ENCODE peak calls at places on chromosome 18, in six cellular contexts. One of them, this sample, is unnamed.

GRCh38 chr18:54957987-54958386 is 1.3 kb downstream of the CCDC68 start:
- DNase-seq in ELR: peak
- DNase-seq in activated T-helper 1 cell treated with Interleukin-2 at 50 U/mL for 16 hours: no peak
- DNase-seq in CD4-positive, alpha-beta T cell: no peak
- DNase-seq in stimulated activated naive CD8-positive, alpha-beta T cell treated with anti-CD3 and anti-CD28 coated beads, Interleukin-15, Interleukin-2, amounts not matched to agents 100 U/mL and 50 U/mL, for 24 hours: no peak
- DNase-seq in epithelial cell of proximal tubule: no peak
- DNase-seq in this sample: no peak

GRCh38 chr18:74935411-74935810 is 273.5 kb downstream of the PTGR3 start:
- DNase-seq in epithelial cell of proximal tubule: no peak
- DNase-seq in activated T-helper 1 cell treated with Interleukin-2 at 50 U/mL for 16 hours: no peak
- DNase-seq in CD4-positive, alpha-beta T cell: no peak
- DNase-seq in ELR: peak
- DNase-seq in stimulated activated naive CD8-positive, alpha-beta T cell treated with anti-CD3 and anti-CD28 coated beads, Interleukin-15, Interleukin-2, amounts not matched to agents 100 U/mL and 50 U/mL, for 24 hours: no peak
- DNase-seq in this sample: no peak

GRCh38 chr18:9720327-9720726 is 12.2 kb downstream of the RAB31 start:
- DNase-seq in ELR: no peak
- DNase-seq in activated T-helper 1 cell treated with Interleukin-2 at 50 U/mL for 16 hours: no peak
- DNase-seq in epithelial cell of proximal tubule: no peak
- DNase-seq in stimulated activated naive CD8-positive, alpha-beta T cell treated with anti-CD3 and anti-CD28 coated beads, Interleukin-15, Interleukin-2, amounts not matched to agents 100 U/mL and 50 U/mL, for 24 hours: no peak
- DNase-seq in CD4-positive, alpha-beta T cell: no peak
- DNase-seq in this sample: no peak

GRCh38 chr18:58997811-58998337 is 133.2 kb downstream of the ZNF532 start:
- DNase-seq in activated T-helper 1 cell treated with Interleukin-2 at 50 U/mL for 16 hours: no peak
- DNase-seq in CD4-positive, alpha-beta T cell: no peak
- DNase-seq in ELR: peak
- DNase-seq in epithelial cell of proximal tubule: no peak
- DNase-seq in stimulated activated naive CD8-positive, alpha-beta T cell treated with anti-CD3 and anti-CD28 coated beads, Interleukin-15, Interleukin-2, amounts not matched to agents 100 U/mL and 50 U/mL, for 24 hours: no peak
- DNase-seq in this sample: no peak

GRCh38 chr18:80196528-80197320 is 50.6 kb downstream of the PARD6G start:
- DNase-seq in CD4-positive, alpha-beta T cell: no peak
- DNase-seq in activated T-helper 1 cell treated with Interleukin-2 at 50 U/mL for 16 hours: no peak
- DNase-seq in ELR: peak
- DNase-seq in epithelial cell of proximal tubule: no peak
- DNase-seq in stimulated activated naive CD8-positive, alpha-beta T cell treated with anti-CD3 and anti-CD28 coated beads, Interleukin-15, Interleukin-2, amounts not matched to agents 100 U/mL and 50 U/mL, for 24 hours: no peak
- DNase-seq in this sample: no peak

GRCh38 chr18:25935356-25935755 is 155.1 kb downstream of the SS18 start:
- DNase-seq in stimulated activated naive CD8-positive, alpha-beta T cell treated with anti-CD3 and anti-CD28 coated beads, Interleukin-15, Interleukin-2, amounts not matched to agents 100 U/mL and 50 U/mL, for 24 hours: no peak
- DNase-seq in activated T-helper 1 cell treated with Interleukin-2 at 50 U/mL for 16 hours: no peak
- DNase-seq in epithelial cell of proximal tubule: no peak
- DNase-seq in CD4-positive, alpha-beta T cell: no peak
- DNase-seq in ELR: no peak
- DNase-seq in this sample: no peak

GRCh38 chr18:78977627-78978271 is 1.9 kb upstream of the SALL3 start:
- DNase-seq in activated T-helper 1 cell treated with Interleukin-2 at 50 U/mL for 16 hours: no peak
- DNase-seq in epithelial cell of proximal tubule: no peak
- DNase-seq in CD4-positive, alpha-beta T cell: no peak
- DNase-seq in ELR: no peak
- DNase-seq in stimulated activated naive CD8-positive, alpha-beta T cell treated with anti-CD3 and anti-CD28 coated beads, Interleukin-15, Interleukin-2, amounts not matched to agents 100 U/mL and 50 U/mL, for 24 hours: peak
- DNase-seq in this sample: no peak

GRCh38 chr18:61669320-61669719 is 223.5 kb downstream of the RNF152 start:
- DNase-seq in ELR: peak
- DNase-seq in stimulated activated naive CD8-positive, alpha-beta T cell treated with anti-CD3 and anti-CD28 coated beads, Interleukin-15, Interleukin-2, amounts not matched to agents 100 U/mL and 50 U/mL, for 24 hours: no peak
- DNase-seq in epithelial cell of proximal tubule: no peak
- DNase-seq in activated T-helper 1 cell treated with Interleukin-2 at 50 U/mL for 16 hours: no peak
- DNase-seq in CD4-positive, alpha-beta T cell: no peak
- DNase-seq in this sample: no peak

GRCh38 chr18:42025491-42025890 is 70.5 kb downstream of the PIK3C3 start:
- DNase-seq in epithelial cell of proximal tubule: no peak
- DNase-seq in activated T-helper 1 cell treated with Interleukin-2 at 50 U/mL for 16 hours: no peak
- DNase-seq in ELR: no peak
- DNase-seq in stimulated activated naive CD8-positive, alpha-beta T cell treated with anti-CD3 and anti-CD28 coated beads, Interleukin-15, Interleukin-2, amounts not matched to agents 100 U/mL and 50 U/mL, for 24 hours: no peak
- DNase-seq in CD4-positive, alpha-beta T cell: no peak
- DNase-seq in this sample: no peak

GRCh38 chr18:50079571-50080295 is 115.2 kb downstream of the MYO5B start:
- DNase-seq in CD4-positive, alpha-beta T cell: no peak
- DNase-seq in ELR: no peak
- DNase-seq in stimulated activated naive CD8-positive, alpha-beta T cell treated with anti-CD3 and anti-CD28 coated beads, Interleukin-15, Interleukin-2, amounts not matched to agents 100 U/mL and 50 U/mL, for 24 hours: no peak
- DNase-seq in epithelial cell of proximal tubule: no peak
- DNase-seq in activated T-helper 1 cell treated with Interleukin-2 at 50 U/mL for 16 hours: no peak
- DNase-seq in this sample: no peak

GRCh38 chr18:26549486-26550435 is 1.4 kb upstream of the KCTD1 start:
- DNase-seq in epithelial cell of proximal tubule: no peak
- DNase-seq in activated T-helper 1 cell treated with Interleukin-2 at 50 U/mL for 16 hours: no peak
- DNase-seq in CD4-positive, alpha-beta T cell: no peak
- DNase-seq in stimulated activated naive CD8-positive, alpha-beta T cell treated with anti-CD3 and anti-CD28 coated beads, Interleukin-15, Interleukin-2, amounts not matched to agents 100 U/mL and 50 U/mL, for 24 hours: peak
- DNase-seq in ELR: peak
- DNase-seq in this sample: peak

GRCh38 chr18:10160251-10160650 is 246.4 kb downstream of the VAPA start:
- DNase-seq in CD4-positive, alpha-beta T cell: no peak
- DNase-seq in ELR: no peak
- DNase-seq in stimulated activated naive CD8-positive, alpha-beta T cell treated with anti-CD3 and anti-CD28 coated beads, Interleukin-15, Interleukin-2, amounts not matched to agents 100 U/mL and 50 U/mL, for 24 hours: no peak
- DNase-seq in epithelial cell of proximal tubule: no peak
- DNase-seq in activated T-helper 1 cell treated with Interleukin-2 at 50 U/mL for 16 hours: no peak
- DNase-seq in this sample: no peak

GRCh38 chr18:67300498-67300897 is 216.0 kb downstream of the DSEL start:
- DNase-seq in ELR: peak
- DNase-seq in epithelial cell of proximal tubule: no peak
- DNase-seq in CD4-positive, alpha-beta T cell: no peak
- DNase-seq in stimulated activated naive CD8-positive, alpha-beta T cell treated with anti-CD3 and anti-CD28 coated beads, Interleukin-15, Interleukin-2, amounts not matched to agents 100 U/mL and 50 U/mL, for 24 hours: peak
- DNase-seq in activated T-helper 1 cell treated with Interleukin-2 at 50 U/mL for 16 hours: no peak
- DNase-seq in this sample: peak

GRCh38 chr18:31454066-31454708 is 6.6 kb downstream of the DSG3 start:
- DNase-seq in ELR: peak
- DNase-seq in stimulated activated naive CD8-positive, alpha-beta T cell treated with anti-CD3 and anti-CD28 coated beads, Interleukin-15, Interleukin-2, amounts not matched to agents 100 U/mL and 50 U/mL, for 24 hours: no peak
- DNase-seq in epithelial cell of proximal tubule: peak
- DNase-seq in activated T-helper 1 cell treated with Interleukin-2 at 50 U/mL for 16 hours: no peak
- DNase-seq in CD4-positive, alpha-beta T cell: no peak
- DNase-seq in this sample: no peak

GRCh38 chr18:68219274-68219673 is 495.6 kb downstream of the TMX3 start:
- DNase-seq in activated T-helper 1 cell treated with Interleukin-2 at 50 U/mL for 16 hours: no peak
- DNase-seq in ELR: no peak
- DNase-seq in CD4-positive, alpha-beta T cell: no peak
- DNase-seq in epithelial cell of proximal tubule: no peak
- DNase-seq in stimulated activated naive CD8-positive, alpha-beta T cell treated with anti-CD3 and anti-CD28 coated beads, Interleukin-15, Interleukin-2, amounts not matched to agents 100 U/mL and 50 U/mL, for 24 hours: no peak
- DNase-seq in this sample: no peak

GRCh38 chr18:23573948-23574431 is 12.3 kb downstream of the NPC1 start:
- DNase-seq in activated T-helper 1 cell treated with Interleukin-2 at 50 U/mL for 16 hours: no peak
- DNase-seq in epithelial cell of proximal tubule: peak
- DNase-seq in ELR: peak
- DNase-seq in stimulated activated naive CD8-positive, alpha-beta T cell treated with anti-CD3 and anti-CD28 coated beads, Interleukin-15, Interleukin-2, amounts not matched to agents 100 U/mL and 50 U/mL, for 24 hours: peak
- DNase-seq in CD4-positive, alpha-beta T cell: no peak
- DNase-seq in this sample: no peak

GRCh38 chr18:10142496-10143160 is 228.8 kb downstream of the VAPA start:
- DNase-seq in ELR: peak
- DNase-seq in CD4-positive, alpha-beta T cell: no peak
- DNase-seq in epithelial cell of proximal tubule: no peak
- DNase-seq in stimulated activated naive CD8-positive, alpha-beta T cell treated with anti-CD3 and anti-CD28 coated beads, Interleukin-15, Interleukin-2, amounts not matched to agents 100 U/mL and 50 U/mL, for 24 hours: no peak
- DNase-seq in activated T-helper 1 cell treated with Interleukin-2 at 50 U/mL for 16 hours: no peak
- DNase-seq in this sample: no peak

GRCh38 chr18:55446996-55447671 is 140.9 kb downstream of the TCF4 start:
- DNase-seq in CD4-positive, alpha-beta T cell: no peak
- DNase-seq in ELR: no peak
- DNase-seq in activated T-helper 1 cell treated with Interleukin-2 at 50 U/mL for 16 hours: no peak
- DNase-seq in stimulated activated naive CD8-positive, alpha-beta T cell treated with anti-CD3 and anti-CD28 coated beads, Interleukin-15, Interleukin-2, amounts not matched to agents 100 U/mL and 50 U/mL, for 24 hours: no peak
- DNase-seq in epithelial cell of proximal tubule: no peak
- DNase-seq in this sample: no peak

GRCh38 chr18:22194151-22194598 is 24.8 kb downstream of the GATA6 start:
- DNase-seq in stimulated activated naive CD8-positive, alpha-beta T cell treated with anti-CD3 and anti-CD28 coated beads, Interleukin-15, Interleukin-2, amounts not matched to agents 100 U/mL and 50 U/mL, for 24 hours: no peak
- DNase-seq in activated T-helper 1 cell treated with Interleukin-2 at 50 U/mL for 16 hours: no peak
- DNase-seq in epithelial cell of proximal tubule: no peak
- DNase-seq in ELR: no peak
- DNase-seq in CD4-positive, alpha-beta T cell: no peak
- DNase-seq in this sample: no peak

GRCh38 chr18:79625195-79625923 is 54.2 kb upstream of the CTDP1 start:
- DNase-seq in ELR: no peak
- DNase-seq in stimulated activated naive CD8-positive, alpha-beta T cell treated with anti-CD3 and anti-CD28 coated beads, Interleukin-15, Interleukin-2, amounts not matched to agents 100 U/mL and 50 U/mL, for 24 hours: peak
- DNase-seq in epithelial cell of proximal tubule: no peak
- DNase-seq in activated T-helper 1 cell treated with Interleukin-2 at 50 U/mL for 16 hours: no peak
- DNase-seq in CD4-positive, alpha-beta T cell: no peak
- DNase-seq in this sample: no peak

GRCh38 chr18:45993441-45993840 is 26.3 kb upstream of the EPG5 start:
- DNase-seq in epithelial cell of proximal tubule: no peak
- DNase-seq in CD4-positive, alpha-beta T cell: no peak
- DNase-seq in activated T-helper 1 cell treated with Interleukin-2 at 50 U/mL for 16 hours: no peak
- DNase-seq in ELR: peak
- DNase-seq in stimulated activated naive CD8-positive, alpha-beta T cell treated with anti-CD3 and anti-CD28 coated beads, Interleukin-15, Interleukin-2, amounts not matched to agents 100 U/mL and 50 U/mL, for 24 hours: no peak
- DNase-seq in this sample: no peak

GRCh38 chr18:12307251-12307736 is 747 bp upstream of the TUBB6 start:
- DNase-seq in activated T-helper 1 cell treated with Interleukin-2 at 50 U/mL for 16 hours: no peak
- DNase-seq in epithelial cell of proximal tubule: no peak
- DNase-seq in CD4-positive, alpha-beta T cell: no peak
- DNase-seq in ELR: peak
- DNase-seq in stimulated activated naive CD8-positive, alpha-beta T cell treated with anti-CD3 and anti-CD28 coated beads, Interleukin-15, Interleukin-2, amounts not matched to agents 100 U/mL and 50 U/mL, for 24 hours: peak
- DNase-seq in this sample: no peak

GRCh38 chr18:75521808-75522207 is 94.3 kb upstream of the SMIM21 start:
- DNase-seq in ELR: no peak
- DNase-seq in CD4-positive, alpha-beta T cell: no peak
- DNase-seq in activated T-helper 1 cell treated with Interleukin-2 at 50 U/mL for 16 hours: no peak
- DNase-seq in stimulated activated naive CD8-positive, alpha-beta T cell treated with anti-CD3 and anti-CD28 coated beads, Interleukin-15, Interleukin-2, amounts not matched to agents 100 U/mL and 50 U/mL, for 24 hours: no peak
- DNase-seq in epithelial cell of proximal tubule: no peak
- DNase-seq in this sample: no peak